ENCODE peak calls at places on chromosomes 2 and 18, in four cellular contexts. T, U, W and Q are unnamed samples.

GRCh38 chr2:41405429-41405828 is 642.4 kb upstream of the PKDCC start:
- DNase-seq in T (no peak), U (no peak), W (no peak), Q (no peak)

GRCh38 chr2:26850002-26850431 is 2.1 kb downstream of the DPYSL5 start:
- DNase-seq in T (no peak), U (no peak), W (no peak), Q (no peak)

GRCh38 chr2:117818921-117819320 is 4.4 kb downstream of the DDX18 start:
- DNase-seq in T (no peak), U (no peak), W (no peak), Q (no peak)

GRCh38 chr2:167489307-167489706 is 601.0 kb downstream of the XIRP2 start:
- DNase-seq in T (no peak), U (no peak), W (no peak), Q (no peak)

GRCh38 chr18:13513015-13513414 is 213.3 kb downstream of the FAM210A start:
- DNase-seq in T (no peak), U (peak; percentile 23), W (no peak), Q (peak; percentile 60)

GRCh38 chr2:110771549-110772382 is 39.4 kb downstream of the ACOXL start:
- DNase-seq in T (no peak), U (no peak), W (no peak), Q (no peak)

GRCh38 chr18:47595816-47596501 is 334.5 kb downstream of the SMAD2 start:
- DNase-seq in T (peak; percentile 6), U (no peak), W (peak; percentile 58), Q (peak; percentile 42)

GRCh38 chr2:195575879-195576391 is 81.1 kb upstream of the SLC39A10 start:
- DNase-seq in T (peak; percentile 20), U (peak; percentile 87), W (peak; percentile 43), Q (peak; percentile 48)

GRCh38 chr2:67256892-67257291 is 140.2 kb upstream of the ETAA1 start:
- DNase-seq in T (no peak), U (peak; percentile 66), W (no peak), Q (no peak)

GRCh38 chr18:5309888-5310470 is 14.5 kb upstream of the ZBTB14 start:
- DNase-seq in T (no peak), U (no peak), W (peak; percentile 37), Q (peak; percentile 56)

GRCh38 chr2:231411237-231411636 is 15.7 kb downstream of the B3GNT7 start:
- DNase-seq in T (no peak), U (no peak), W (no peak), Q (no peak)

GRCh38 chr2:234947556-234947955 is 4.3 kb upstream of the SH3BP4 start:
- DNase-seq in T (no peak), U (no peak), W (no peak), Q (no peak)

GRCh38 chr18:35386600-35387366 is 9.6 kb upstream of the ZNF396 start:
- DNase-seq in T (peak; percentile 72), U (peak; percentile 96), W (peak; percentile 75), Q (peak; percentile 78)

GRCh38 chr18:26863921-26864497 is 1.5 kb downstream of the AQP4 start:
- DNase-seq in T (no peak), U (no peak), W (no peak), Q (no peak)

GRCh38 chr2:128386066-128386465 is 67.4 kb upstream of the HS6ST1 start:
- DNase-seq in T (no peak), U (no peak), W (no peak), Q (no peak)

GRCh38 chr2:108288534-108289106 is at the start of gene SULT1C2:
- DNase-seq in T (peak; percentile 17), U (peak; percentile 100), W (no peak), Q (no peak)

GRCh38 chr2:64522843-64523428 is 1.2 kb upstream of the AFTPH start:
- DNase-seq in T (peak; percentile 75), U (peak; percentile 93), W (peak; percentile 70), Q (peak; percentile 88)

GRCh38 chr18:24322594-24323136 is 75.0 kb downstream of the OSBPL1A start:
- DNase-seq in T (no peak), U (peak; percentile 62), W (no peak), Q (no peak)

GRCh38 chr18:23183356-23184150 is 48.3 kb downstream of the CABLES1 start:
- DNase-seq in T (no peak), U (peak; percentile 41), W (no peak), Q (no peak)

GRCh38 chr2:233055362-233055761 is 4.8 kb upstream of the INPP5D start:
- DNase-seq in T (no peak), U (no peak), W (no peak), Q (no peak)
- TF ChIP-seq CTCF in T (no peak), U (no peak), W (no peak), Q (no peak)

DNA sequence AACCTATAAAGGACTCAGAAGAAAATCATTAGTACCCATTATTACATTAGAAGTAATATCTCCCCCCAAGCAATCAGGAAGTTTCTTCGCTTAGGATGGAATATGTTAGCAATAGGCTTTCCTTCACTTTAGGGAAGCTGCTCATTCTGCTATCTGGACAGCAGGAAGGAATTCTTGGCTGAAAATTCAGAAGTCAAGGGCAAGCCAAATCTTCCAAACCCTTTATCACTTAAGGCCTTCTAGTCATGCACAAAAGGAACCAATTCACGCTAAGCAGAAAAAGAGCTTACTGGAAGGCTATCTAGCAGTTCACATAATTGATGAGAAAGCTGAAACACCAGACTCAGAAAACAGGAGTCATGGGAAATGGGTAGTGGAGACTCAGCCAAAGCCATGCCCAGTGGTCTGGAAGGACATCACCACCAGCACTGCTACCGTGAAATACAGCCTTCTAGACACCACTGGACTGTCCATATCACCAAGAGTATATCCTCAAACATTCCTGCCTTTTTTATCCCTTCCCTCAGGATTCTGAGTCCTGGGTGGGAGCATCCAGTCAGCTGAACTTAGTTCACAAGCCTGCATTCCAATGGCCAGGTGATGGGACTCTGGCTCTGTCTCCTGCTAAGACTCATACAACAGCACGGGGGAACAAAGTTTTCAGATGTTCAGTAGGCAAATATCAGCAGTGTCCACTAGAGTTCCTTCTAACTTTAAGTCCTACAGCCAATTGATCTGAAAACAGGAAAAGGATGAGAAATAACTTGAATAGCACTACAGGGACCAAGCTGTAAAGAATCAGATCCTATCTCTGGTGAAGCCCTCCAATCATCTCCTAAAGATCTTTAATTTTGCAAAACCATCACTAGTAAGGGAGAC is 14.8 kb upstream of the ADAM17 start:
- DNase-seq in T (no peak), U (peak; percentile 70), W (no peak), Q (no peak)
- TF ChIP-seq CTCF in T (no peak), U (peak; percentile 58), W (no peak), Q (no peak)

DNA sequence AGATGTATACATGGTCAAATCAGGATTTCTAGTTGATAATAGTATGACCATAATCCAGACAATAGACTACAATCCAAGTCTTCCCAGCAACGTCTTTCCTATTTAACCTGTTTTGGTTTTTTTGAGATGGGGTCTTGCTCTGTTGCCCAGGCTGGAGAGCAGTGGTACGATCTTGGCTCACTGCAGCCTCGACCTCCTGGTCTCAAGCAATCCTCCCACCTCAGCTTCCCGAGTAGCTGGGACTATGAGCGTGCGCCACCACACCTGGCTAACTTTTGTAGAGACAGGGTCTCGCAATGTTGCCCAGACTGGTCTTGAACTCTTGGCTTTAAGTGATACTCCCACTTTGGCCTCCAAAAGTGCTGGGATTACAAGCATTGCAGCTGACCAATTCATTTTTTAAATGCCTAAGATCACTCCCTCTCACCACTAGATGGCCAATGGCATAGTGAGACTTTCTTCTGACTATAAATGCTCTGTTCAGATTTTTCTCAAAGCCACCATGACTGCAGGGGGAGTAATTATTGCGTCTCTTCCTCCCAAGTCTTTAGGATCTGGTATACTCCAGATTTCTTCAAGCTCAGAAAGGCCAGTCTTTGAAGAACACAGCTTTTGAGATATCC is 47.6 kb downstream of the HNRNPLL start:
- DNase-seq in T (no peak), U (peak; percentile 62), W (no peak), Q (no peak)
- TF ChIP-seq CTCF in T (peak; percentile 33), U (peak; percentile 67), W (peak; percentile 12), Q (peak; percentile 40)

GRCh38 chr2:149648282-149649030 is 60.9 kb upstream of the MMADHC start:
- DNase-seq in T (peak; percentile 22), U (peak; percentile 99), W (no peak), Q (no peak)
- TF ChIP-seq CTCF in T (no peak), U (peak; percentile 26), W (no peak), Q (no peak)

DNA sequence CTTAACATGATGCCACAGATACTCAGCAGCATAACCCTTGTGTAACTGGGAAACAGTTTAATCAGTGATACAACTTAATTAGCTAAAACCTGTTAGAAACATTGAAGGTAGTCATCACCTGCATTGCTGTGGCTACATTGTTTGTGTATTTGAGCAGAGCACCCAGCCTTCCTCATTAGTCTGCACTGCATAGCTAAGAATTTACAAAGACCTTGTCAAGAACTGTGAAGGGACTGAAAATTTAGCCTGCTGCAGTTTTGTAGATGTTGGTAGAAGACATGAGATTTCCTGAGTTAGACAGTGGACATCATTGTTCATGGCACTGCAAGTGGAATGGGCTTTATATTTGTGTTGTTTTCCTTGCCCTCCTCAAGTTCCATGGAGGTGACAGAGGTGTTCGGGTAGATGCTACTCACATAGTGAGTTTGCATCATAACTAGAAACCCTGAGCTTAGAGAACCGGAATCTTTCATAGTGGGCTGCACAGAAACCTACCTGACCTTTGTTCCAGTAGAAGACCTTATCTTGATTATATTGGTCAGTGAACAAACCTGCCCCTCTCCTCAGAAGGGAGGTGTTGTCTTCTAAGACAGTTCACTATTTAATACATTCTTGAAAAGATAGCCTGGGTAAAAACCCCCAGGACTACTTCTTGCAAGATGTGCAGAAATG is 12.5 kb downstream of the VAPA start:
- DNase-seq in T (no peak), U (no peak), W (no peak), Q (no peak)
- TF ChIP-seq CTCF in T (no peak), U (no peak), W (no peak), Q (no peak)